ENCODE peak calls at places on chromosomes 11 and 22, in six cellular contexts. G is HT-29, T is CD14-positive monocyte, V is amygdala, J is NCI-H1105, I is NCI-H1092 treated with DMSO at 0.1 percent for 48 hours. A is an unnamed sample.

GRCh38 chr11:131218542-131218941 is 151.9 kb upstream of the NTM start:
- DNase-seq in J (no peak), T (no peak), V (no peak), G (no peak), I (no peak), A (no peak)

GRCh38 chr22:48906177-48906835 is 921.4 kb downstream of the BRD1 start:
- DNase-seq in I (no peak), V (no peak), T (no peak), G (no peak), J (no peak), A (no peak)

GRCh38 chr11:114115406-114116054 is 56.0 kb downstream of the ZBTB16 start:
- DNase-seq in J (no peak), T (no peak), G (no peak), V (no peak), I (no peak), A (no peak)

GRCh38 chr11:36312593-36312990 is 16.5 kb downstream of the PRR5L start:
- DNase-seq in J (no peak), I (no peak), G (peak), V (no peak), T (no peak), A (no peak)

GRCh38 chr11:120174866-120175265 is 36.0 kb upstream of the OAF start:
- DNase-seq in V (no peak), T (peak), I (no peak), J (no peak), G (no peak), A (no peak)

GRCh38 chr11:24844406-24844805 is 347.6 kb downstream of the LUZP2 start:
- DNase-seq in I (no peak), V (no peak), T (no peak), J (no peak), G (no peak), A (no peak)

GRCh38 chr11:19963697-19964340 is 196.5 kb downstream of the DBX1 start:
- DNase-seq in T (no peak), V (no peak), G (no peak), I (no peak), J (no peak), A (no peak)

GRCh38 chr11:2698386-2699184 is 1.2 kb downstream of the KCNQ1OT1 start:
- DNase-seq in G (peak), J (no peak), T (no peak), V (no peak), I (no peak), A (peak)

GRCh38 chr11:44693654-44694119 is 33.1 kb upstream of the TSPAN18 start:
- DNase-seq in I (no peak), G (no peak), V (no peak), J (no peak), T (no peak), A (peak)

GRCh38 chr11:22920939-22921565 is 60.8 kb upstream of the CCDC179 start:
- DNase-seq in T (no peak), G (peak), I (peak), V (no peak), J (peak), A (peak)

GRCh38 chr11:22884268-22884667 is 24.0 kb upstream of the CCDC179 start:
- DNase-seq in G (no peak), I (no peak), V (no peak), T (no peak), J (no peak), A (no peak)

GRCh38 chr11:26227311-26227710 is 104.6 kb upstream of the ANO3 start:
- DNase-seq in J (no peak), I (no peak), V (no peak), G (peak), T (no peak), A (no peak)

GRCh38 chr11:101445761-101446160 is 138.0 kb downstream of the TRPC6 start:
- DNase-seq in V (no peak), T (no peak), I (no peak), J (no peak), G (no peak), A (no peak)

GRCh38 chr11:4187055-4187988 is 92.7 kb downstream of the RRM1 start:
- DNase-seq in V (peak), G (peak), J (peak), I (peak), T (peak), A (peak)

GRCh38 chr22:28544431-28544868 is 135.2 kb downstream of the TTC28 start:
- DNase-seq in I (no peak), J (no peak), V (no peak), G (no peak), T (no peak), A (no peak)

GRCh38 chr11:120270386-120270785 is 30.4 kb downstream of the POU2F3 start:
- DNase-seq in T (no peak), G (no peak), I (no peak), J (no peak), V (no peak), A (no peak)

GRCh38 chr11:15941206-15941770 is 415.1 kb downstream of the SOX6 start:
- DNase-seq in J (no peak), V (no peak), G (no peak), T (no peak), I (no peak), A (peak)

GRCh38 chr11:3860360-3860759 is 4.9 kb downstream of the STIM1 start:
- DNase-seq in T (no peak), J (no peak), V (no peak), G (no peak), I (no peak), A (no peak)

GRCh38 chr11:57379732-57380131 is 1.2 kb downstream of the PRG3 start:
- DNase-seq in V (no peak), G (peak), J (no peak), I (no peak), T (no peak), A (peak)

GRCh38 chr11:65884716-65885092 is 3.6 kb downstream of the FIBP start:
- DNase-seq in V (peak), I (peak), G (peak), T (peak), J (peak), A (peak)

GRCh38 chr22:27670701-27671412 is 130.7 kb downstream of the MN1 start:
- DNase-seq in J (no peak), T (peak), G (peak), V (peak), I (no peak), A (peak)

GRCh38 chr11:120229451-120230424 is 10.2 kb upstream of the POU2F3 start:
- DNase-seq in J (no peak), G (peak), I (no peak), T (no peak), V (no peak), A (peak)

GRCh38 chr22:39661842-39662676 is 91.5 kb downstream of the CACNA1I start:
- DNase-seq in T (no peak), V (peak), J (peak), G (no peak), I (no peak), A (peak)

GRCh38 chr11:2150206-2150847 is 10.7 kb downstream of the INS start:
- DNase-seq in V (no peak), T (no peak), J (peak), I (peak), G (peak), A (peak)

GRCh38 chr11:10594407-10594806 is 25.9 kb upstream of the LYVE1 start:
- DNase-seq in T (no peak), V (no peak), I (no peak), J (no peak), G (peak), A (no peak)

GRCh38 chr11:117930208-117930570 is 987 bp upstream of the TMPRSS13 start:
- DNase-seq in G (no peak), I (no peak), J (no peak), V (no peak), T (no peak), A (no peak)

GRCh38 chr22:33923660-33924246 is 3.5 kb upstream of the LARGE1 start:
- DNase-seq in J (peak), V (peak), T (no peak), I (peak), G (peak), A (peak)

GRCh38 chr11:122167100-122167499 is 51.1 kb upstream of the BLID start:
- DNase-seq in V (no peak), T (no peak), J (no peak), G (no peak), I (no peak), A (no peak)

GRCh38 chr22:22942511-22943329 is 55.1 kb downstream of the IGLL5 start:
- DNase-seq in J (peak), I (peak), V (peak), T (peak), G (peak), A (peak)

GRCh38 chr11:86615495-86615894 is 56.9 kb downstream of the ME3 start:
- DNase-seq in J (no peak), I (no peak), G (no peak), T (no peak), V (no peak), A (no peak)

GRCh38 chr22:17112491-17113042 is 8.6 kb downstream of the TMEM121B start:
- DNase-seq in T (no peak), I (no peak), J (no peak), G (no peak), V (no peak), A (peak)

GRCh38 chr22:46129390-46130041 is 20.8 kb upstream of the PPARA start:
- DNase-seq in V (no peak), I (no peak), T (peak), J (no peak), G (no peak), A (no peak)

GRCh38 chr22:33487041-33487716 is 429.0 kb upstream of the SYN3 start:
- DNase-seq in J (no peak), T (no peak), V (no peak), G (no peak), I (no peak), A (no peak)

GRCh38 chr11:35418847-35419712 is at the start of gene SLC1A2:
- DNase-seq in T (no peak), G (no peak), J (peak), V (peak), I (peak), A (peak)

GRCh38 chr11:46693597-46694012 is 6.8 kb downstream of the ARHGAP1 start:
- DNase-seq in V (no peak), I (no peak), J (no peak), G (no peak), T (no peak), A (no peak)

GRCh38 chr11:62842171-62842717 is 2.9 kb upstream of the WDR74 start:
- DNase-seq in J (no peak), G (no peak), T (no peak), I (no peak), V (no peak), A (no peak)